ENCODE peak calls at places on chromosomes 3 and 15, in five cellular contexts. V, A, U, O and Q are unnamed samples.

GRCh38 chr15:57003418-57003817 is 85.0 kb downstream of the TCF12 start:
- DNase-seq in O (no peak), A (no peak), V (no peak), U (no peak), Q (no peak)

GRCh38 chr3:51799879-51800757 is 21.1 kb upstream of the IQCF6 start:
- DNase-seq in A (no peak), V (no peak), O (no peak), U (peak; percentile 16), Q (no peak)

GRCh38 chr3:186930639-186931486 is 537 bp downstream of the ST6GAL1 start:
- DNase-seq in A (peak; percentile 62), V (peak; percentile 79), O (peak; percentile 82), U (peak; percentile 26), Q (peak; percentile 79)

GRCh38 chr3:20742903-20743302 is 556.9 kb upstream of the SGO1 start:
- DNase-seq in A (no peak), U (no peak), O (no peak), V (no peak), Q (no peak)

GRCh38 chr3:59069838-59070237 is 20.0 kb upstream of the CFAP20DC start:
- DNase-seq in O (no peak), A (no peak), U (no peak), V (no peak), Q (no peak)

GRCh38 chr3:128763967-128764366 is 38.0 kb downstream of the RAB7A start:
- DNase-seq in A (peak; percentile 34), O (no peak), V (peak; percentile 36), U (no peak), Q (no peak)

GRCh38 chr3:24352893-24353553 is 141.6 kb downstream of the THRB start:
- DNase-seq in V (no peak), U (no peak), A (no peak), O (no peak), Q (no peak)

GRCh38 chr15:28786521-28786920 is 61.9 kb downstream of the GOLGA6L7 start:
- DNase-seq in A (no peak), U (no peak), V (no peak), O (no peak), Q (no peak)

GRCh38 chr3:8760091-8760490 is 9.3 kb downstream of the OXTR start:
- DNase-seq in O (no peak), V (no peak), A (no peak), U (no peak), Q (no peak)

GRCh38 chr3:21734746-21735145 is 16.3 kb downstream of the ZNF385D start:
- DNase-seq in U (no peak), O (no peak), V (no peak), A (no peak), Q (no peak)

DNA sequence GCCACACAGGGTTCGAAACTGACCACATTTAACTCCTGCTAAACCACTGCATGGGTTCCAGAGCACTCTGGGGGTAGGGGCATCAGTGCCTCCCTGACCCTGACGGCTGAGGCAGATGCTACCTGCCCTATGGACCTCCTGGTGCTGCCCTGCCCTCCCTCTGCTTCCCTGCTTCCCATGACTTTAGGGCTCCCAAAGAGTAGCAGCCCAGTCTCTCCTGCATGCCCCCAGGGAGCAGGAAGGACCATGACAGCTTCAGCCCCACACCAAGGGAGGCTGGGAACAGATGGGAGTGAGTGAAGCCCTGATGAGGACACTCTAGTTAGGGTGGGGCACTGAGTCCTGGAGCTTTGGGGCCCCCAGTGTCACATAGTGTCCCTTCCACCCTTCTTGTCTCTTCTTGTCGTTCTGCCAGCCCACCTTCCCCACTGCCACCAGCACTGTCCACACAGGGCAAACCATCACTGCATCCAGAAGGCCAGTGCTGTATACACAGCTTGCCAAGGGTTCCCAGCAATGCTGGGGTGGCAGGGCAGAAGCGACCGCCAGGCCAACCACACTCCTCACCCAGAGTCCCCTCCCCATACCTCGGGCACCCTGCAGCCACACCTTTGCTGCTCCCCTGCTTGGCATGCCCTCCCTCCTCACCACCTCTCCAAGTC is 31.0 kb downstream of the SRPRB start:
- DNase-seq in A (no peak), U (no peak), V (no peak), O (no peak), Q (no peak)
- H3K36me3 ChIP-seq in A (no peaks in the 10 kb centered on the region), U (no peaks in the 10 kb centered on the region), V (peaks cover 12% of the 10 kb centered on the region), O (no peaks in the 10 kb centered on the region), Q (no peaks in the 10 kb centered on the region)

GRCh38 chr15:85542488-85542887 is 162.1 kb downstream of the AKAP13 start:
- DNase-seq in O (no peak), A (no peak), U (no peak), V (no peak), Q (no peak)
- H3K4me1 ChIP-seq in O (peaks cover 70% of the 10 kb centered on the region), A (no peaks in the 10 kb centered on the region), U (peaks cover 32% of the 10 kb centered on the region), V (peaks cover 68% of the 10 kb centered on the region), Q (peaks cover 70% of the 10 kb centered on the region)

GRCh38 chr3:81689617-81690016 is 71.8 kb downstream of the GBE1 start:
- DNase-seq in A (no peak), U (no peak), O (no peak), V (no peak), Q (no peak)
- H3K36me3 ChIP-seq in A (peaks cover 31% of the 10 kb centered on the region), U (no peaks in the 10 kb centered on the region), O (no peaks in the 10 kb centered on the region), V (peaks cover 24% of the 10 kb centered on the region), Q (no peaks in the 10 kb centered on the region)

GRCh38 chr3:13073042-13073906 is at the start of gene IQSEC1:
- DNase-seq in U (no peak), V (peak; percentile 62), A (peak; percentile 68), O (peak; percentile 65), Q (peak; percentile 16)

GRCh38 chr3:13073976-13074375 is 747 bp upstream of the IQSEC1 start:
- DNase-seq in O (no peak), A (no peak), V (no peak), U (no peak), Q (no peak)

GRCh38 chr3:13071695-13072094 is 1.5 kb downstream of the IQSEC1 start:
- DNase-seq in O (no peak), V (no peak), A (no peak), U (no peak), Q (no peak)

GRCh38 chr3:13070622-13071021 is 2.6 kb downstream of the IQSEC1 start:
- DNase-seq in A (no peak), O (no peak), V (no peak), U (no peak), Q (no peak)

GRCh38 chr3:13072239-13073041 is 789 bp downstream of the IQSEC1 start:
- DNase-seq in U (no peak), V (peak; percentile 74), A (peak; percentile 36), O (no peak), Q (no peak)
- H3K4me1 ChIP-seq in U (no peaks in the 10 kb centered on the region), V (peaks cover 24% of the 10 kb centered on the region), A (peaks cover 6% of the 10 kb centered on the region), O (peaks cover 7% of the 10 kb centered on the region), Q (peaks cover 6% of the 10 kb centered on the region)

DNA sequence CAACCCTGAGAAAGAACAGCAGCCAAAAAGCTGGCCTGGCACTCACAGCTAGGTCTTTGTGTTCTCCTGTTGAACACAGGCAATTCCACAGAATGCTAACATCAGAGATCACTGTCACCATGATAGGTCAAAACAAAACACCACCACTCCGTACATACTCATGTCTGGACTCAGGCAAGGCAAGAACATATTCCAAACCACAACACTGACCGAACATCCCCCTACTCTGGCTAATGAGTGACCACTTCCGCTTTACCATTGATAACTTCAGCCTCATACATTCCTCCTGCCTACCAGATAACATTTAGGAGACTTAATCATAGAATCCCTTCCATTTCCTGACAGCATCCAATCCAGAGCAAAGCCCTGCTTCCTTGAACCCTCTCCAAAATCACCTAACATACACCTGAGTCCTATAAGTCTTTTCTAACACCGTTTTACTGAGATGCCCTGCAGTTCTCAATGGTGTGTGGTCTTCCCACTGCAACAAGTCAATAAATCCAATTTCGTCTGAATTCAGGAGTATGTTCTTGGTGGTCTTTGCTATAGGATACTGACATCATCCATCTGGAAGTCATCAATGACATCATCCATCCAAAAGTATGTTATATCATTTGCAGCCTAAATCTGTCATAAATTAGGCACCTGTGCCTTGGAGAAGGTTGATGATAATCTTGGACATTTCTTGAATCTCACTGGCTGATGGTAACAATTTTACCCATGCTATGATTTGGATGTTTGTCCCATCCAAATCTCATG is 23.7 kb downstream of the RIOX2 start:
- DNase-seq in U (no peak), V (no peak), O (no peak), A (no peak), Q (no peak)
- H3K36me3 ChIP-seq in U (no peaks in the 10 kb centered on the region), V (peaks cover 99% of the 10 kb centered on the region), O (peaks cover 79% of the 10 kb centered on the region), A (peaks cover 98% of the 10 kb centered on the region), Q (peaks cover 14% of the 10 kb centered on the region)

GRCh38 chr3:142850395-142851023 is 38.4 kb downstream of the PCOLCE2 start:
- DNase-seq in U (no peak), A (peak; percentile 21), V (no peak), O (peak; percentile 66), Q (no peak)
- H3K4me1 ChIP-seq in U (peaks cover 11% of the 10 kb centered on the region), A (no peaks in the 10 kb centered on the region), V (peaks cover 40% of the 10 kb centered on the region), O (peaks cover 9% of the 10 kb centered on the region), Q (no peaks in the 10 kb centered on the region)

GRCh38 chr3:121698914-121699313 is 38.2 kb upstream of the HCLS1 start:
- DNase-seq in V (peak; percentile 25), U (no peak), O (no peak), A (no peak), Q (peak; percentile 17)
- H3K36me3 ChIP-seq in V (peaks cover 66% of the 10 kb centered on the region), U (no peaks in the 10 kb centered on the region), O (peaks cover 74% of the 10 kb centered on the region), A (peaks cover 65% of the 10 kb centered on the region), Q (peaks cover 11% of the 10 kb centered on the region)